ENCODE peak calls at places on chromosomes 2 and 18, in ten cellular contexts. E is thoracic aorta, K is astrocyte, P is A673, U is mesendoderm, B is hepatocyte, W is right cardiac atrium, G is sigmoid colon, V is transverse colon, H is GM12878. C is an unnamed sample. For H3K4me1, the result is how much of the 10 kb centered on the place peaks cover.

GRCh38 chr18:55830490-55830889 is 242.5 kb upstream of the TCF4 start:
- DNase-seq in E (no peak), K (no peak), P (no peak), U (no peak), B (no peak), W (peak), G (no peak), V (no peak), H (no peak), C (no peak)

GRCh38 chr18:45014047-45014501 is 333.4 kb downstream of the SETBP1 start:
- DNase-seq in E (no peak), K (peak), P (peak), U (peak), B (peak), W (peak), G (no peak), V (no peak), H (no peak), C (no peak)

GRCh38 chr18:48314694-48315093 is 94.5 kb downstream of the ZBTB7C start:
- DNase-seq in E (no peak), K (no peak), P (no peak), U (no peak), B (no peak), W (no peak), G (no peak), V (no peak), H (no peak), C (no peak)

GRCh38 chr2:27191107-27191829 is 20.6 kb upstream of the ATRAID start:
- DNase-seq in E (no peak), K (no peak), P (peak), U (peak), B (peak), W (no peak), G (no peak), V (peak), H (no peak), C (no peak)

GRCh38 chr18:44518666-44519065 is 162.0 kb upstream of the SETBP1 start:
- DNase-seq in E (no peak), K (peak), P (no peak), U (no peak), B (no peak), W (no peak), G (no peak), V (no peak), H (no peak), C (no peak)

GRCh38 chr18:73908323-73908722 is 239.3 kb downstream of the FBXO15 start:
- DNase-seq in E (no peak), K (peak), P (peak), U (peak), B (peak), W (no peak), G (no peak), V (no peak), H (no peak), C (no peak)

GRCh38 chr2:173984866-173985588 is 19.9 kb upstream of the SP3 start:
- DNase-seq in E (no peak), K (no peak), P (no peak), U (no peak), B (no peak), W (peak), G (no peak), V (no peak), H (no peak), C (no peak)

GRCh38 chr2:224378087-224379085 is 23.5 kb downstream of the FAM124B start:
- DNase-seq in E (no peak), K (no peak), P (no peak), U (no peak), B (no peak), W (no peak), G (no peak), V (no peak), H (no peak), C (no peak)

GRCh38 chr2:142165790-142166189 is 35.0 kb upstream of the LRP1B start:
- DNase-seq in E (no peak), K (peak), P (peak), U (peak), B (peak), W (no peak), G (no peak), V (no peak), H (peak), C (no peak)

GRCh38 chr18:43367895-43368294 is 90.6 kb upstream of the SYT4 start:
- DNase-seq in E (no peak), K (no peak), P (no peak), U (no peak), B (no peak), W (no peak), G (no peak), V (no peak), H (no peak), C (no peak)

GRCh38 chr18:62558015-62558663 is 35.3 kb downstream of the ZCCHC2 start:
- DNase-seq in E (no peak), K (no peak), P (no peak), U (no peak), B (no peak), W (no peak), G (no peak), V (no peak), H (no peak), C (no peak)

GRCh38 chr2:37378411-37378810 is 34.0 kb downstream of the QPCT start:
- DNase-seq in E (no peak), K (peak), P (no peak), U (peak), B (no peak), W (no peak), G (no peak), V (no peak), H (no peak), C (no peak)

GRCh38 chr2:112493858-112494648 is 12.1 kb downstream of the TTL start:
- DNase-seq in E (no peak), K (peak), P (peak), U (peak), B (peak), W (no peak), G (no peak), V (peak), H (no peak), C (no peak)

GRCh38 chr18:43965691-43966090 is 688.4 kb upstream of the SYT4 start:
- DNase-seq in E (no peak), K (no peak), P (no peak), U (no peak), B (no peak), W (no peak), G (no peak), V (no peak), H (no peak), C (no peak)

GRCh38 chr2:44918095-44918775 is 23.3 kb upstream of the SIX3 start:
- DNase-seq in E (no peak), K (peak), P (no peak), U (no peak), B (no peak), W (no peak), G (no peak), V (no peak), H (peak), C (no peak)

GRCh38 chr2:740446-741293 is 63.5 kb upstream of the TMEM18 start:
- DNase-seq in E (no peak), K (peak), P (peak), U (peak), B (peak), W (peak), G (peak), V (peak), H (no peak), C (peak)

GRCh38 chr18:37456395-37456794 is 109.2 kb downstream of the CELF4 start:
- DNase-seq in E (no peak), K (no peak), P (no peak), U (no peak), B (no peak), W (no peak), G (no peak), V (no peak), H (no peak), C (no peak)

GRCh38 chr18:55141318-55141717 is 182.1 kb upstream of the CCDC68 start:
- DNase-seq in E (no peak), K (peak), P (no peak), U (no peak), B (no peak), W (no peak), G (no peak), V (no peak), H (no peak), C (no peak)

GRCh38 chr2:212973347-212973746 is 178.1 kb downstream of the IKZF2 start:
- DNase-seq in E (no peak), K (no peak), P (no peak), U (no peak), B (no peak), W (no peak), G (no peak), V (no peak), H (no peak), C (no peak)

GRCh38 chr2:36478332-36478738 is 119.6 kb downstream of the FEZ2 start:
- DNase-seq in E (no peak), K (peak), P (peak), U (no peak), B (peak), W (no peak), G (no peak), V (no peak), H (no peak), C (no peak)

GRCh38 chr2:60507211-60507810 is 46.1 kb downstream of the BCL11A start:
- DNase-seq in E (no peak), K (no peak), P (no peak), U (no peak), B (no peak), W (no peak), G (no peak), V (no peak), H (no peak), C (no peak)

GRCh38 chr2:49834433-49834832 is 680.1 kb upstream of the FSHR start:
- DNase-seq in E (no peak), K (no peak), P (no peak), U (peak), B (no peak), W (no peak), G (no peak), V (no peak), H (no peak), C (no peak)

GRCh38 chr2:36618381-36618780 is 20.4 kb upstream of the FEZ2 start:
- DNase-seq in E (no peak), K (peak), P (peak), U (peak), B (peak), W (no peak), G (no peak), V (no peak), H (peak), C (peak)

GRCh38 chr2:192499476-192499875 is 304.7 kb upstream of the TMEFF2 start:
- DNase-seq in E (no peak), K (peak), P (peak), U (peak), B (no peak), W (no peak), G (no peak), V (no peak), H (no peak), C (no peak)

GRCh38 chr2:85308951-85309555 is 18.7 kb downstream of the TGOLN2 start:
- DNase-seq in E (peak), K (peak), P (no peak), U (no peak), B (no peak), W (peak), G (peak), V (peak), H (no peak), C (peak)

GRCh38 chr2:201270293-201271001 is 10.1 kb downstream of the CASP8 start:
- DNase-seq in E (no peak), K (no peak), P (no peak), U (no peak), B (no peak), W (no peak), G (no peak), V (no peak), H (no peak), C (no peak)

GRCh38 chr2:237209885-237210284 is 124.2 kb downstream of the COPS8 start:
- DNase-seq in E (no peak), K (no peak), P (no peak), U (no peak), B (no peak), W (no peak), G (no peak), V (no peak), H (no peak), C (no peak)

GRCh38 chr2:158774663-158775062 is 20.5 kb upstream of the DAPL1 start:
- DNase-seq in E (no peak), K (no peak), P (no peak), U (no peak), B (no peak), W (no peak), G (no peak), V (no peak), H (no peak), C (no peak)

GRCh38 chr2:150472122-150472899 is 15.2 kb downstream of the RND3 start:
- DNase-seq in E (no peak), K (peak), P (peak), U (peak), B (peak), W (peak), G (peak), V (peak), H (no peak), C (peak)

GRCh38 chr18:48711651-48712486 is 173.0 kb downstream of the CTIF start:
- DNase-seq in E (no peak), K (no peak), P (peak), U (peak), B (peak), W (peak), G (no peak), V (peak), H (no peak), C (no peak)

GRCh38 chr18:25896956-25897355 is 193.5 kb downstream of the SS18 start:
- DNase-seq in E (no peak), K (no peak), P (no peak), U (no peak), B (no peak), W (no peak), G (no peak), V (no peak), H (no peak), C (no peak)

GRCh38 chr2:65349863-65350262 is 82.5 kb downstream of the SPRED2 start:
- DNase-seq in E (no peak), K (peak), P (peak), U (no peak), B (peak), W (peak), G (peak), V (peak), H (no peak), C (no peak)

GRCh38 chr18:5673576-5673975 is 129.8 kb upstream of the EPB41L3 start:
- DNase-seq in E (no peak), K (no peak), P (no peak), U (no peak), B (no peak), W (no peak), G (no peak), V (no peak), H (no peak), C (no peak)

GRCh38 chr18:66795011-66795410 is 191.1 kb upstream of the CDH19 start:
- DNase-seq in E (no peak), K (peak), P (peak), U (peak), B (no peak), W (no peak), G (no peak), V (no peak), H (no peak), C (no peak)

GRCh38 chr2:143901185-143901842 is 618.6 kb downstream of the ZEB2 start:
- DNase-seq in E (no peak), K (peak), P (peak), U (no peak), B (peak), W (no peak), G (no peak), V (no peak), H (no peak), C (no peak)

DNA sequence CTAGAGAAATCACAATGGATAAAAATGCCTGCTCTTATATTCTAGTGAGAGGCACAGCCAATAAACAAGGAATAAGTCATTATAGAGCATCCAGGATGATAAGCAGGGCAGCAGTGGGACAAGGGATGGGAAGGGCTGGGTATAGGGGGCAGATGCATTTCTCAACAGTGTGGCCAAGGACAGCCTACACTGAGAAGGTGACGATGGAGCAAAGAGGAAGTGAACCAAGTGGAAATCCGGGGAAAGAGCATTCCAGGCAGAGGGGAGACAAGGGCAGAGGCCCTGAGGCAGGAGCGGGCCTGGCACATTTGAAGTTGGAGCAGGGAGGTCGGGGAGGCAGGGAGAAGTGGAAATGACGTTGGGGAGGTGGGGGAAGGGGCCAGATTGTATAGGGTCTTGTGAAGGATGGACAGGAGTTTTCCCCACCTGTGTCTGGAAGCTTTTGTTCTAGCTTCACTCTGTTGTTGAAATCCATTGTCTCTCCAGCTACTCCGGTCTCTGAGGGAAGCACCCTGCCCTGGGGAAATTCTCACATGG is 17.6 kb downstream of the TMEM177 start:
- DNase-seq in E (no peak), K (no peak), P (no peak), U (no peak), B (no peak), W (no peak), G (no peak), V (no peak), H (no peak), C (no peak)
- H3K4me1 ChIP-seq in E (under half), K (under half), P (under half), U (under half), B (under half), W (under half), G (under half), V (under half), H (under half), C (under half)

DNA sequence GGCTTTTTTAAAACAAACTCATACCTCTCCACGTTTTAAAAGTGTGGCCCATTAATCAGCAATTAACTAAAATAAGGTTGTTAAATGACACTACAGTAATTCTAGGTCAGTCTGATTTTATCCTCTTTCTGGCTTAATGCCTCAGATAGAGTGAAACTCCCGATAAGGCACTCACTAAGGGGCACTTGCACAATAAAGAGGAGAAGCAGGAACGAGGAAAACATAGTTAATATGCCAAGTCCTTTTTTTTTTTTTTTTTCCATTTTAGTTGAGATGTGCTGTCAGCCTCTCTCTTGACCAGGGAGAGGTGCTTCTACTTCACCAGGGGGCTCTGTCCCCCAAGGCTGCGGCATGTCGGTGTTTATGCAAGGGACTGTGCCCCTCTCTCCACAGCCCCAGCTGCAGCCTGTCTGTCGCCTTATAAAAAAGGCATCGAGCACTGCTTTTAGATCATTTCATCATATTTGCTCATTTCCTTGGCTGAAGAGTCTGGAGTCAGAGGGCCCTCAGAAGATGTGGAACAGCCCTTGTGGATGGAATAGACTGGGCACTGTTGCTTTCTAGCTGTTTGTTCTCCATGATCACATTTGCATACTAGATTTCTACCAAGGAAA is 178.2 kb downstream of the SLC8A1 start:
- DNase-seq in E (no peak), K (no peak), P (no peak), U (no peak), B (no peak), W (peak), G (no peak), V (no peak), H (no peak), C (no peak)
- H3K4me1 ChIP-seq in E (under half), K (under half), P (under half), U (under half), B (under half), W (under half), G (half or more), V (under half), H (under half), C (under half)

GRCh38 chr18:58859935-58860334 is 4.7 kb upstream of the ZNF532 start:
- DNase-seq in E (no peak), K (no peak), P (no peak), U (peak), B (no peak), W (no peak), G (peak), V (no peak), H (no peak), C (no peak)
- H3K4me1 ChIP-seq in E (half or more), K (under half), P (under half), U (under half), B (under half), W (under half), G (half or more), V (under half), H (under half), C (under half)

DNA sequence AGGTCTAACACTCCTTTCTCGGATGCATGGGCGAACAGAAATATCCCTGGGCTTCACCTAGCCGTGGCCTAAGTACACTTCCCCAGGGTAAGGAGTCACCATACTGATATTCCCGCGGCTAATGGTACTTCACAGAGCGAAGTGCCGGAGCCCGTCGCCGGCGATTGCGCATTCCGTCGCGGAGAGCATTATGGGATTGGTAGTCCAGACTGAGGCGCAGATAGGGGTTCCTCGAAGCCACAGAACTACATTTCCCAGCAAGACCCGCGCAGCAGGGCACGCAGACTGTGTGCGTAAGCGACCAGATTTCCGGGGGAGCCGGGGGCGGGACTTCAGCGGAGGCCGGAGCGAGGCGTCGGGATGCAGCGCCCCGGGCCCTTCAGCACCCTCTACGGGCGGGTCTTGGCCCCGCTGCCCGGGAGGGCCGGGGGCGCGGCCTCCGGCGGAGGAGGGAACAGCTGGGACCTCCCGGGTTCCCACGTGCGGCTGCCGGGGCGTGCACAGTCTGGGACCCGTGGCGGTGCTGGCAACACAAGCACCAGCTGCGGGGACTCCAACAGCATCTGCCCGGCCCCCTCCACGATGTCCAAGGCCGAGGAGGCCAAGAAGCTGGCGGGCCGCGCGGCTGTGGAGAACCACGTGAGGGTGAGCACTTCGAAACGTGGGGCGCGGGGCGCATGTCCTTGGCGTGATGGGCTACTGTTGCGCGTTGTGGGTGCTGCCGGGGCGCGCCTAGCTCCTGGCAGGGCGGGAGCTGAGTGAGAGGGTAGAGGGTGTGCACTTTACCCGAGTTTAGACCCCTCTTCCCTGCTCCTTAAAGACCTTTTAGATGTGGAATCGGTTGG is at the start of gene RPIA:
- DNase-seq in E (peak), K (peak), P (peak), U (peak), B (peak), W (peak), G (peak), V (peak), H (peak), C (peak)
- H3K4me1 ChIP-seq in E (under half), K (under half), P (under half), U (under half), B (under half), W (under half), G (under half), V (under half), H (under half), C (under half)

DNA sequence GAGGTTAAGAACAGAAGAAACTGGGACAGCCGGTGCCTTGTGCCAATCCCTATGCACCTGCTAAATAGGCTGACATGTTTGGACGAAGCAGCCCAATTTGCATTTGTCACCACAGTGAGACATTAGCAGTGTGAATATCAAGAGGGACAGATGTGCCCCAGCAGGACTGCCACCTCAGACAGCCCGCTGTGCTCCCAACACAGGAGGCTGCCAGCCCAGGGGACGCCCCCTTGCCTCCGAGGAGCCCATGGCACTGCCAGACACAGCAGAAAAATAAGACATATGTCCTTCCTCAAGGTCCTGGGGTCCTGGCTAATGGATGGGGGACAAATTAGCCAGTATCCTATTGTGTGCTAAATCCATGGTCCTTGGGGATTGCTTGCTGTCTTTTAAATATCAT is 306.7 kb upstream of the POU3F3 start:
- DNase-seq in E (no peak), K (no peak), P (no peak), U (no peak), B (no peak), W (no peak), G (no peak), V (no peak), H (no peak), C (peak)
- H3K4me1 ChIP-seq in E (under half), K (under half), P (under half), U (under half), B (under half), W (under half), G (under half), V (under half), H (under half), C (under half)

GRCh38 chr2:69692424-69692823 is 48.9 kb upstream of the AAK1 start:
- DNase-seq in E (no peak), K (peak), P (no peak), U (no peak), B (no peak), W (no peak), G (no peak), V (no peak), H (no peak), C (no peak)
- H3K4me1 ChIP-seq in E (under half), K (under half), P (under half), U (under half), B (under half), W (under half), G (under half), V (under half), H (under half), C (under half)

GRCh38 chr2:69634197-69634821 is 9.2 kb downstream of the AAK1 start:
- DNase-seq in E (no peak), K (no peak), P (no peak), U (no peak), B (no peak), W (no peak), G (no peak), V (no peak), H (no peak), C (no peak)
- H3K4me1 ChIP-seq in E (under half), K (under half), P (under half), U (under half), B (under half), W (under half), G (under half), V (under half), H (under half), C (under half)

C was measured in upper lobe of left lung.